ENCODE peak calls at places on chromosome 13, in five cellular contexts. D, W, H, Q and S are unnamed samples.

GRCh38 chr13:111270765-111271164 is 49.7 kb upstream of the TEX29 start:
- DNase-seq in D (no peak), W (no peak), H (no peak), Q (no peak), S (no peak)

GRCh38 chr13:107373551-107373950 is 805.6 kb upstream of the ARGLU1 start:
- DNase-seq in D (no peak), W (no peak), H (peak), Q (no peak), S (no peak)

GRCh38 chr13:40206241-40207109 is 460.0 kb downstream of the FOXO1 start:
- DNase-seq in D (peak), W (peak), H (no peak), Q (peak), S (no peak)

GRCh38 chr13:50682002-50682401 is 161.5 kb downstream of the DLEU7 start:
- DNase-seq in D (no peak), W (no peak), H (no peak), Q (no peak), S (no peak)

GRCh38 chr13:31545616-31546015 is 193.7 kb upstream of the RXFP2 start:
- DNase-seq in D (no peak), W (no peak), H (no peak), Q (no peak), S (no peak)

GRCh38 chr13:110559429-110559943 is 2.0 kb downstream of the RAB20 start:
- DNase-seq in D (peak), W (no peak), H (no peak), Q (no peak), S (no peak)

GRCh38 chr13:23743269-23743668 is 145.9 kb downstream of the MIPEP start:
- DNase-seq in D (no peak), W (no peak), H (no peak), Q (no peak), S (no peak)

GRCh38 chr13:71618154-71618553 is 248.8 kb downstream of the DACH1 start:
- DNase-seq in D (no peak), W (no peak), H (no peak), Q (no peak), S (no peak)

GRCh38 chr13:44147222-44147621 is 226.4 kb upstream of the SERP2 start:
- DNase-seq in D (no peak), W (no peak), H (no peak), Q (no peak), S (no peak)